ENCODE peak calls at places on chromosomes 4 and X, in four cellular contexts. T, I, J and F are unnamed samples.

GRCh38 chr4:180926277-180926676 is 1316.9 kb upstream of the TENM3 start:
- DNase-seq in T (no peak), I (no peak), J (no peak), F (no peak)

GRCh38 chr4:135244605-135245146 is 1043.1 kb upstream of the PABPC4L start:
- DNase-seq in J (no peak), I (no peak), T (no peak), F (no peak)

GRCh38 chr4:143768007-143768591 is 67.6 kb upstream of the FREM3 start:
- DNase-seq in J (no peak), I (no peak), T (no peak), F (peak)

GRCh38 chrX:30865020-30865419 is 24.0 kb downstream of the TAB3 start:
- DNase-seq in T (no peak), J (no peak), I (peak), F (no peak)

GRCh38 chrX:111445485-111445884 is 33.5 kb upstream of the DCX start:
- DNase-seq in J (peak), I (peak), T (no peak), F (peak)

GRCh38 chr4:152364383-152364782 is 171.5 kb downstream of the FBXW7 start:
- DNase-seq in T (no peak), I (no peak), J (no peak), F (no peak)

GRCh38 chrX:109889289-109890006 is 113.5 kb upstream of the TMEM164 start:
- DNase-seq in T (no peak), J (peak), I (peak), F (peak)

GRCh38 chr4:53854991-53855885 is 209.2 kb downstream of the CHIC2 start:
- DNase-seq in I (no peak), J (no peak), T (no peak), F (peak)

GRCh38 chr4:86496094-86497060 is 97.7 kb upstream of the PTPN13 start:
- DNase-seq in J (peak), I (no peak), T (no peak), F (peak)

GRCh38 chr4:8690811-8691775 is 98.5 kb downstream of the CPZ start:
- DNase-seq in I (no peak), J (no peak), T (no peak), F (no peak)

GRCh38 chr4:38930199-38930598 is 62.6 kb downstream of the FAM114A1 start:
- DNase-seq in I (no peak), J (no peak), T (no peak), F (no peak)

GRCh38 chr4:39446842-39447573 is 11.7 kb downstream of the RPL9 start:
- DNase-seq in T (peak), I (no peak), J (peak), F (peak)

GRCh38 chrX:154399527-154400368 is 1.6 kb downstream of the RPL10 start:
- DNase-seq in T (no peak), J (no peak), I (no peak), F (no peak)

GRCh38 chrX:150568320-150569154 is at the start of gene MTM1:
- DNase-seq in T (peak), I (peak), J (peak), F (peak)

DNA sequence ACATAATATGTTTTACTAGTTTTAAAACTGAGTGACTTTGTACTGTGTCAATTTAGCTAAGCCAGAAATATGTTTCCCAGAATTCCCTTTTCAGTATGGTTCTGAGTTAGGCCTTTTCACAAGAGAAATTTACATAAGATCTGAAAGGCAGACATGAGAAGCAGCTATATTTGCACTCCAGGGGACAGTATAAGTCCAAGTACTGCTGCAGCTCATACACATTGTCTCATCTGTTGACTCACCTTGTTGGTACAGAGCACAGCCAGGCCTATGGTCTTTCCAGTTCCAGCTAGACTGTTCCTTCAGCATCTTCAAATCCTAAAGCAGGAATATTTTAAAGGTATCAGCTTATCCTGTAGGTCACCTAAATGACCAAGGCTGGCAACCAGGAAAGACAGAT is 53.5 kb downstream of the BMP3 start:
- DNase-seq in I (peak), T (no peak), J (peak), F (peak)
- TF ChIP-seq CTCF in I (no peak), T (no peak), J (peak), F (peak)

GRCh38 chr4:100511906-100512305 is 5.9 kb downstream of the EMCN start:
- DNase-seq in I (no peak), T (no peak), J (no peak), F (no peak)

GRCh38 chr4:100519205-100519604 is 1.4 kb upstream of the EMCN start:
- DNase-seq in J (no peak), T (no peak), I (no peak), F (no peak)

GRCh38 chr4:100516225-100516624 is 1.6 kb downstream of the EMCN start:
- DNase-seq in T (no peak), J (no peak), I (no peak), F (no peak)

DNA sequence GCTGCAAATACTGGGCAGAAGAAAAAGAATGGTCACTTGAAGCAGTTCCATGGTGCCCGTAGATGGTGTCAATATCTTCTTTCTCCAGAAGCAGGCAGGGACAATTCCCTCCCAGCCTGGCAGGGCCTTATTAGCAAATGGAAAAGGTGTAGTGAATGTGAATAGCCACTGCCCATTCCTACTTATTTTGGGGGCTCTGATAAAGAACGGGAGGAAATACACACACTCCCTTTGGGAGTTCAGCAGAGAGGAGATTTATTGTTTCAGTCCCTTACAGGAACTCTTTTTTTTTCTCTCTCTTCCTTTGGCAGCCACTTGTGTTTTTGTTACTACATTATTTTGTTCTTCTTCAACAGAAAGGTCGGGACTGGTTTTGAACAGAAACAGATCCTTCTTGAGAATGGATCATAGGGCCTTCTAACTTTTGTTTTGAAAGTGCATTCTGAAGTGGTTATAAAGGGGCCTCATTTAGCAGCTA is at the start of gene EMCN:
- DNase-seq in I (no peak), T (no peak), J (no peak), F (no peak)
- H3K4me3 ChIP-seq in I (no peak), T (no peak), J (no peak), F (no peak)

GRCh38 chrX:136768469-136769084 is 12.2 kb downstream of the ARHGEF6 start:
- DNase-seq in I (no peak), J (peak), T (peak), F (peak)
- TF ChIP-seq CTCF in I (no peak), J (no peak), T (no peak), F (no peak)

DNA sequence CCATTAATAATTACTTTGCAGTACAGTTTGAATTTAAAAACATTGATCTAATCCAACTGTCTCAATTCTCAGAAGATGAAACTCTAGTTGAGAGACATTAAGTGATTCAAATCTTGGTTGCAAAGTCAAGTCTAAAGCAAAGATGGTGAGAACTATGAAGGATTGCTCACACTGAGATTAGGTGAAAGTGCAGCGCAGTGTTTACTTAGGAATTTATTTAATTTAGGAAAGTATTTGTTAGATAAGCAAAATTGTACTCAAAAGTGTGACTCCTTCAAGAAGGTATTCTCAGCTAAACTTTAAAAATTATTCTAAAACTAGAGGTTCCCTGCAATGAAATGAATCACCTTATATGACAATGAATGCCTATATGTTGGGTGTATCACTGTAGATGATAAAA is 454.9 kb downstream of the PDGFC start:
- DNase-seq in J (no peak), T (no peak), I (no peak), F (no peak)
- H3K4me3 ChIP-seq in J (no peak), T (no peak), I (no peak), F (no peak)

GRCh38 chrX:81957900-81958545 is 756.1 kb downstream of the SH3BGRL start:
- DNase-seq in T (no peak), J (no peak), I (no peak), F (no peak)
- TF ChIP-seq CTCF in T (no peak), J (no peak), I (peak), F (no peak)

DNA sequence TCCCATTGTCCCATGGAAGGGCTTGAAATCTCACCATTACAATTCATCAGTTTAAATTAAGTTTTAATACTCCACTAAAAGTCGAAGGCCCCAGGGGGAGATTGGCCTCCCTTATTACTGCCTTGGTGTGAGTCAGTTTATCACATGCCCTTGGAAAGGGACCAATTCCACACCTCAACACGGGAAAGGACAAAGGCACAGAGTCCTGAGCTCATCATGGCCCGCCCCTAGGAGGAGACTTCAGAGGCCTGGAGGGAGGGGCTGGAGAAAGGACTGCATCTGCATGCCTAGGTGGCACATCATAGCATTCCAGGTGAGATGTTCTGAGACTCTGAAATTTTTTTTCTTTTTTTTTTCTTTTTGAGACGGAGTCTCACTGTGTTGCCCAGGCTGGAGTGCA is 2.8 kb upstream of the SEL1L3 start:
- DNase-seq in T (peak), I (no peak), J (no peak), F (no peak)
- H3K4me3 ChIP-seq in T (no peak), I (no peak), J (no peak), F (no peak)

GRCh38 chr4:169282429-169283113 is 11.8 kb upstream of the SH3RF1 start:
- DNase-seq in J (no peak), I (no peak), T (no peak), F (no peak)

GRCh38 chr4:169283114-169283509 is 12.4 kb upstream of the SH3RF1 start:
- DNase-seq in T (no peak), I (no peak), J (peak), F (peak)

DNA sequence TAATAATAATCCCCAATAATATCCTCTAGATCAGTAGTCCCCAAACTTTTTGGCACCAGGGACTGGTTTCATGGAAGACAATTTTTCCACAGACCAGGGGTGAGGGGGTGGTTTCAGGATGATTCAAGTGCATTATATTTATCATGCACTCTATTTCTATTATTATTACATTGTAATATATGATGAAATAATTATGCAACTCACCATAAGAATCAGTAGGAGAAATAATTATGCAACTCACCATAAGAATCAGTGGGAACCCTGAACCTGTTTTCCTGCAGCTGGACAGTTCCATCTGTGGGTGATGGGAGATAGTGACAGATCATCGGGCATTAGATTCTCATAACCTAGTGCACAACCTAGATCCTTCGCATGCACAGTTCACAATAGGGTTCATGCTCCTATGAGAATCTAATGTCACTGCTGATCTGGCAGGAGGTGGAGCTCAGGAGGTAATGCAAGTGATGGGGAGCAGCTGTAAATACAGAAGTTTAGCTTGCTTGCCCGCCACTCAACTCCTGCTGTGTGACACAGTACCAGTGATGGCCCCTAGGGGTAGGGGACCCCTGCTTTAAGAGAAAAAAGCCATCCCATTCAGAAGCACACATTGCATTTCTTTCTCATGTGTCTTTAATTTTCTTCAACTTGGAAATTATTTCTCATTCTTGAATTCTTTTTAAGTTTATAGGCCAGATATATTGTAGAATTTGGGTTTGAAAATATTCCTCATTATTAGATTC is 16.0 kb upstream of the SH3RF1 start:
- DNase-seq in J (no peak), I (no peak), T (no peak), F (no peak)
- TF ChIP-seq CTCF in J (peak), I (peak), T (no peak), F (peak)

GRCh38 chr4:6200922-6201362 is 593 bp upstream of the JAKMIP1 start:
- DNase-seq in I (peak), T (peak), J (no peak), F (no peak)
- H3K4me3 ChIP-seq in I (peak), T (no peak), J (no peak), F (peak)

GRCh38 chrX:152810403-152810802 is 20.2 kb downstream of the CETN2 start:
- DNase-seq in I (no peak), T (no peak), J (no peak), F (no peak)
- TF ChIP-seq CTCF in I (no peak), T (no peak), J (no peak), F (no peak)

DNA sequence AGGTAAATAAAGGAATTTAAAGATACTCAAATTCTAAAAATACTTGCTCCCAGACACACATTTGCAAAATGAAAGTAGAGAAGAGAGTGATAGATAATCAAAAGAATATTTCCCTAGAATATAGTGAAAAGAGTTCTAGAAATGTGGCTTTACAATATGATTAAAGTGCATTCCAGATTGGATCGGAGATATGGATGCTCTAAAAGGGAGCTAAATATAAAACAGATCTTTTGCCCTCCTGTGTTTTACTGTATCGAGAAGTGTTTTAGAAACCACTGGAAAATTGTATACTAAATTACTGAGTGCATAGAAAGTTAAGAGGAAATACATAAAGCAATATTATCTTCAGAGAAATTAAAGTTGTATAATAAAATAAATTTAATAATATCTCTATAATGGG is 1392.0 kb downstream of the TECRL start:
- DNase-seq in T (no peak), I (no peak), J (no peak), F (no peak)
- H3K4me3 ChIP-seq in T (no peak), I (no peak), J (no peak), F (no peak)